ENCODE peak calls at places on chromosomes 3 and 15, in four cellular contexts. One of them, this sample, is unnamed.

GRCh38 chr3:49500408-49501257 is 30.6 kb downstream of the DAG1 start:
- DNase-seq in heart right ventricle: no peak
- DNase-seq in brain microvascular endothelial cell: peak; percentile 97
- DNase-seq in testis: peak; percentile 67
- DNase-seq in this sample: peak; percentile 96

GRCh38 chr3:185822221-185822956 is 2.5 kb downstream of the IGF2BP2 start:
- DNase-seq in brain microvascular endothelial cell: no peak
- DNase-seq in testis: no peak
- DNase-seq in heart right ventricle: no peak
- DNase-seq in this sample: peak; percentile 76

GRCh38 chr3:42486814-42487569 is 15.5 kb upstream of the VIPR1 start:
- DNase-seq in heart right ventricle: no peak
- DNase-seq in testis: no peak
- DNase-seq in brain microvascular endothelial cell: no peak
- DNase-seq in this sample: no peak

GRCh38 chr15:32885711-32886110 is 167.9 kb downstream of the GREM1 start:
- DNase-seq in heart right ventricle: no peak
- DNase-seq in testis: no peak
- DNase-seq in brain microvascular endothelial cell: no peak
- DNase-seq in this sample: peak; percentile 32

GRCh38 chr3:124965413-124965812 is 30.9 kb upstream of the MUC13 start:
- DNase-seq in testis: no peak
- DNase-seq in heart right ventricle: no peak
- DNase-seq in brain microvascular endothelial cell: no peak
- DNase-seq in this sample: no peak

GRCh38 chr15:96171271-96171739 is 159.2 kb upstream of the NR2F2 start:
- DNase-seq in heart right ventricle: no peak
- DNase-seq in brain microvascular endothelial cell: no peak
- DNase-seq in testis: no peak
- DNase-seq in this sample: no peak

GRCh38 chr15:90557651-90558084 is 27.9 kb downstream of the CRTC3 start:
- DNase-seq in brain microvascular endothelial cell: peak; percentile 74
- DNase-seq in testis: peak; percentile 96
- DNase-seq in heart right ventricle: peak; percentile 82
- DNase-seq in this sample: peak; percentile 75

GRCh38 chr3:32249184-32249782 is 10.8 kb downstream of the CMTM8 start:
- DNase-seq in brain microvascular endothelial cell: peak; percentile 76
- DNase-seq in testis: no peak
- DNase-seq in heart right ventricle: no peak
- DNase-seq in this sample: peak; percentile 77

GRCh38 chr3:50454671-50455070 is 48.8 kb downstream of the CACNA2D2 start:
- DNase-seq in testis: no peak
- DNase-seq in brain microvascular endothelial cell: no peak
- DNase-seq in heart right ventricle: no peak
- DNase-seq in this sample: no peak

GRCh38 chr3:194269610-194270145 is 81.5 kb downstream of the CPN2 start:
- DNase-seq in heart right ventricle: peak; percentile 94
- DNase-seq in testis: peak; percentile 91
- DNase-seq in brain microvascular endothelial cell: peak; percentile 40
- DNase-seq in this sample: peak; percentile 44

GRCh38 chr3:168080499-168081170 is 15.1 kb downstream of the GOLIM4 start:
- DNase-seq in brain microvascular endothelial cell: no peak
- DNase-seq in testis: no peak
- DNase-seq in heart right ventricle: no peak
- DNase-seq in this sample: no peak

GRCh38 chr3:43883729-43884396 is 193.1 kb downstream of the ABHD5 start:
- DNase-seq in heart right ventricle: no peak
- DNase-seq in testis: peak; percentile 77
- DNase-seq in brain microvascular endothelial cell: no peak
- DNase-seq in this sample: no peak

GRCh38 chr3:29186131-29186599 is 94.7 kb upstream of the RBMS3 start:
- DNase-seq in testis: no peak
- DNase-seq in heart right ventricle: no peak
- DNase-seq in brain microvascular endothelial cell: peak; percentile 82
- DNase-seq in this sample: peak; percentile 98

GRCh38 chr3:146953523-146954125 is 348.5 kb upstream of the PLSCR5 start:
- DNase-seq in testis: no peak
- DNase-seq in brain microvascular endothelial cell: peak; percentile 26
- DNase-seq in heart right ventricle: no peak
- DNase-seq in this sample: peak; percentile 40

GRCh38 chr15:41970456-41970855 is 1.9 kb downstream of the EHD4 start:
- DNase-seq in testis: no peak
- DNase-seq in heart right ventricle: no peak
- DNase-seq in brain microvascular endothelial cell: no peak
- DNase-seq in this sample: no peak

GRCh38 chr3:144590854-144591253 is 619.2 kb downstream of the DIPK2A start:
- DNase-seq in brain microvascular endothelial cell: peak; percentile 53
- DNase-seq in heart right ventricle: no peak
- DNase-seq in testis: no peak
- DNase-seq in this sample: peak; percentile 66

GRCh38 chr3:66195347-66195783 is 25.4 kb upstream of the SLC25A26 start:
- DNase-seq in heart right ventricle: peak; percentile 57
- DNase-seq in testis: peak; percentile 74
- DNase-seq in brain microvascular endothelial cell: peak; percentile 29
- DNase-seq in this sample: peak; percentile 59

GRCh38 chr15:64476550-64476949 is 16.2 kb downstream of the ZNF609 start:
- DNase-seq in heart right ventricle: no peak
- DNase-seq in testis: no peak
- DNase-seq in brain microvascular endothelial cell: no peak
- DNase-seq in this sample: no peak

GRCh38 chr15:60592386-60593339 is 113.7 kb upstream of the ICE2 start:
- DNase-seq in testis: peak; percentile 94
- DNase-seq in heart right ventricle: peak; percentile 87
- DNase-seq in brain microvascular endothelial cell: peak; percentile 29
- DNase-seq in this sample: peak; percentile 76

GRCh38 chr15:29910068-29910467 is 87.8 kb upstream of the TJP1 start:
- DNase-seq in testis: no peak
- DNase-seq in brain microvascular endothelial cell: no peak
- DNase-seq in heart right ventricle: no peak
- DNase-seq in this sample: no peak

DNA sequence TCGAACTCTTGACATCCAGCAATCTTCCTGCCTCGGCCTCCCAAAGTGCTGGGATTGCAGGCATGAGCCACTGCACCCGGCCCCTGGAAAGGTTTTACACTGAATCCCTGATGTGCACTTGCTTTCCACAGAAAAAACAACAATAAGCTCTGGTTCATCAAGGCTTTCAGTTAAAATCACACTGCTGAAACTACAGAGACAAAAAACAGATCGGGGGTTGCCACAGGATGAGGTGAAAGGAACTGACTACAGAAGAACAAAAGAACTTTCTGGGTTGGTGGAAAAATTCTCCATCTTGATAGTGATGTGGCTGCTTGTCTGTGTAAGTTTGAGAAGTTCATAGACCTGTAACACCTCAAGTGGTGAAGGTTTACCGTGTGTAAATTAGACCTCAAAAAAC is 2.9 kb downstream of the RAB43 start:
- DNase-seq in testis: no peak
- DNase-seq in brain microvascular endothelial cell: no peak
- DNase-seq in heart right ventricle: no peak
- DNase-seq in this sample: no peak
- H3K4me3 ChIP-seq in testis: no peak overlapping the region
- H3K4me3 ChIP-seq in brain microvascular endothelial cell: no peak overlapping the region
- H3K4me3 ChIP-seq in heart right ventricle: no peak overlapping the region
- H3K4me3 ChIP-seq in this sample: no peak overlapping the region

GRCh38 chr3:47162695-47163022 is 1.3 kb downstream of the SETD2 start:
- DNase-seq in brain microvascular endothelial cell: peak; percentile 13
- DNase-seq in heart right ventricle: no peak
- DNase-seq in testis: no peak
- DNase-seq in this sample: peak; percentile 5

GRCh38 chr3:47159820-47160219 is 4.1 kb downstream of the SETD2 start:
- DNase-seq in brain microvascular endothelial cell: no peak
- DNase-seq in heart right ventricle: no peak
- DNase-seq in testis: no peak
- DNase-seq in this sample: no peak

GRCh38 chr3:47161983-47162694 is 1.8 kb downstream of the SETD2 start:
- DNase-seq in brain microvascular endothelial cell: no peak
- DNase-seq in testis: no peak
- DNase-seq in heart right ventricle: no peak
- DNase-seq in this sample: peak; percentile 7

GRCh38 chr3:47163990-47164848 is at the start of gene SETD2:
- DNase-seq in heart right ventricle: peak; percentile 96
- DNase-seq in testis: peak; percentile 96
- DNase-seq in brain microvascular endothelial cell: peak; percentile 80
- DNase-seq in this sample: peak; percentile 94

DNA sequence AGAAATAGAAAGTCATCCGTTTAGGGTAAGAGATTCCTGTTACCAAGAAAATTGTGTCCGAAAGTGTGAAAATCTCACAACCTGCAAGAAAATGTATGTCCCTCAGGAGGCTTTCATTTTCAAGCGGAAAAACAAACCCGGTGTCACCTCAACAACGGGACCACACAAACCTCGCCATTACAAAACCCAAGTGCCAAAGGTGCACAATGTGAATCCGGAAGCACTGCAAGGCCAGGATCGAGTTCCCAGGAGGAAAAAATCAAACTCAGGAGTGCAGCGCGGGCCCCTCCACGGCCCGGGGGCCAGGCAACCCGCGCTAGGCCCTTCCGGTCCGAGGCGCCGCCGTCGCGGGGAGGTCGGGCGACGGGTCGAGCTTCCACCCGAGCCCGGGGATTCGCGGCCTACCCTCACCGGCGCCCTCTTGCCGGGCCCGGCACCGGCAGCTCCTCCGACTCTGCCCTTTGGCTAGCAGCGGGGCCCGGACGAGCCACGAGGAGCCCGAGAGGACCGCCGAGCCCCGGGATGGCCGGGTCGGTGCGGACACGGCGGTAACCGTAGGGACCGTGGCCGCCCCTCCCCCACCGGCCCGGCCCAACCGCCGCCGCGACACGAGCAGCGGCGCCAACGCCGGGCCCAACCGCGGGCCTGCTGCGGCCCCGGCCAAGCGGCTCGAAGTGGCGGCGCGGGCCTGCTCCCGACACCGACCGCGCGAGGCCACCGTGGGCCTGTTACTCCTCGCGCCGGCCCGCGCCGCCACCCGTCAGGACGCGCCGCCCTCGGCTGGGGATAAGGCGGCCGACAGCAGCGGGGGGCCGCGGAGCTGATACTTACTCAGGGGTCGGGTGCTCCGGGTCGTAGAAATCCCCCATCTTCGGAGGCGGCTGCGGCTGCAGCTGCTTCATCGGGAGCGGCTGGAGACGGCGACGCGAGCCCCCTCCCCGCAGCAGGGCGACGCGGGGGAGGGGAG is 607 bp downstream of the SETD2 start:
- DNase-seq in brain microvascular endothelial cell: peak; percentile 9
- DNase-seq in testis: peak; percentile 43
- DNase-seq in heart right ventricle: peak; percentile 48
- DNase-seq in this sample: peak; percentile 31
- TF ChIP-seq CTCF in brain microvascular endothelial cell: no peak
- TF ChIP-seq CTCF in testis: no peak
- TF ChIP-seq CTCF in heart right ventricle: no peak
- TF ChIP-seq CTCF in this sample: no peak

GRCh38 chr15:74603026-74603788 is 12.4 kb upstream of the CLK3 start:
- DNase-seq in brain microvascular endothelial cell: no peak
- DNase-seq in testis: no peak
- DNase-seq in heart right ventricle: peak; percentile 6
- DNase-seq in this sample: no peak

GRCh38 chr15:74598126-74598842 is 17.4 kb upstream of the CLK3 start:
- DNase-seq in testis: peak; percentile 97
- DNase-seq in brain microvascular endothelial cell: peak; percentile 80
- DNase-seq in heart right ventricle: peak; percentile 95
- DNase-seq in this sample: peak; percentile 78

GRCh38 chr15:74594455-74594854 is 21.2 kb upstream of the CLK3 start:
- DNase-seq in heart right ventricle: no peak
- DNase-seq in brain microvascular endothelial cell: no peak
- DNase-seq in testis: no peak
- DNase-seq in this sample: no peak

GRCh38 chr15:74595271-74595670 is 20.4 kb upstream of the CLK3 start:
- DNase-seq in testis: no peak
- DNase-seq in brain microvascular endothelial cell: no peak
- DNase-seq in heart right ventricle: no peak
- DNase-seq in this sample: no peak

GRCh38 chr15:74599156-74599555 is 16.5 kb upstream of the CLK3 start:
- DNase-seq in heart right ventricle: no peak
- DNase-seq in testis: no peak
- DNase-seq in brain microvascular endothelial cell: no peak
- DNase-seq in this sample: no peak
- H3K4me3 ChIP-seq in heart right ventricle: peak overlapping the region; percentile 63
- H3K4me3 ChIP-seq in testis: peak overlapping the region; percentile 80
- H3K4me3 ChIP-seq in brain microvascular endothelial cell: no peak overlapping the region
- H3K4me3 ChIP-seq in this sample: peak overlapping the region; percentile 90

DNA sequence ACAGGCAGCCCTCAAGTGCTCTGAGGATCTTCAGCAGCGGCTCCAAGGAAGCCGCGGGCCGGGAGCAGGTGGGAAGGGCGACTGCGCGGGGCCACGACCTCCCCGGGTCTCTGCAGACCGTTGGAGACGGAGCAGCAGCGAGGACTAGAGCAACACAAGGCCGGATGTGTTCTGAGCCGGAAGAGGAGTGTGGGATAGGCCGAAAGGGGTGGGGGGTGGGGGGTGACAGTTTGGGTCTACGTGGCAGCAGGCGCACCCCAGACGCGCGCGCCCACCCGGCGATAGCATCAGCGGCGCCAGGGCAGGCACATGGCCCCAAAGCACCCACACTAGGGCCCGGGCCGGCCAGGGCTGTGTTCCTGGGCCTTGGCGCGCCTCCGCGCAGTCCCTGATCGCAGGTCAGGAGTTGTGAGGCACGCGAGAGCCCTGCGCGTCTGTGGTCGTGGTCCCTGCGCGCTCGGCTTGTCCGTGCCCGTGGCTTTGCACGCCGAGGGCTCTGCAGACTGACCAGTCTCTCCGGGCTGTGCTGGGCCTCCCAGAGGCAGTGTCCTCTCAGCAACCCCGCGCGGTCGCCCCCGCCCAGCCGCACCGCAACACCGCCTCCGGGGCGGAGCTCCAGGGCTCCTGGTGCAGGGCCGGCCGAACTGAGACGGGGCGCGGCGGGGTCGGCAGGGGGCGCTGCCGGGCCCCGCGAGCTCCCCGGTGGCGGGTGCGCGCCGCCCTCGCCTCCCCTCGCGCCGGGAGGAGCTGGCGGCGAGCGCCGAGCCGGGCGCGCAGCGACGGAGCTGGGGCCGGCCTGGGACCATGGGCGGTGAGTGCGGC is at the start of gene PXYLP1:
- DNase-seq in brain microvascular endothelial cell: peak; percentile 91
- DNase-seq in testis: peak; percentile 92
- DNase-seq in heart right ventricle: peak; percentile 96
- DNase-seq in this sample: peak; percentile 86
- TF ChIP-seq CTCF in brain microvascular endothelial cell: peak; percentile 42
- TF ChIP-seq CTCF in testis: peak; percentile 76
- TF ChIP-seq CTCF in heart right ventricle: peak; percentile 74
- TF ChIP-seq CTCF in this sample: no peak

GRCh38 chr15:80106051-80106450 is 46.6 kb downstream of the ZFAND6 start:
- DNase-seq in heart right ventricle: no peak
- DNase-seq in testis: no peak
- DNase-seq in brain microvascular endothelial cell: no peak
- DNase-seq in this sample: peak; percentile 73
- H3K4me3 ChIP-seq in heart right ventricle: no peak overlapping the region
- H3K4me3 ChIP-seq in testis: no peak overlapping the region
- H3K4me3 ChIP-seq in brain microvascular endothelial cell: no peak overlapping the region
- H3K4me3 ChIP-seq in this sample: no peak overlapping the region